ENCODE peak calls at places on chromosomes 7 and 10, in seven cellular contexts. N, R, Z, C, Y, Q and F are unnamed samples.

GRCh38 chr10:35089641-35090161 is 440 bp downstream of the CUL2 start:
- DNase-seq in N (no peak), R (peak; percentile 81), Z (peak; percentile 24), C (no peak), Y (peak; percentile 9), Q (peak; percentile 35), F (no peak)

GRCh38 chr10:69232736-69233135 is 12.6 kb downstream of the HKDC1 start:
- DNase-seq in N (no peak), R (no peak), Z (no peak), C (no peak), Y (no peak), Q (no peak), F (no peak)

GRCh38 chr10:14330390-14331071 is at the start of gene FRMD4A:
- DNase-seq in N (no peak), R (no peak), Z (no peak), C (no peak), Y (no peak), Q (no peak), F (no peak)

GRCh38 chr10:22657028-22657427 is 57.4 kb downstream of the PIP4K2A start:
- DNase-seq in N (no peak), R (no peak), Z (no peak), C (no peak), Y (no peak), Q (no peak), F (no peak)

GRCh38 chr10:74825033-74825370 is 1.4 kb upstream of the KAT6B start:
- DNase-seq in N (peak; percentile 61), R (peak; percentile 89), Z (peak; percentile 49), C (no peak), Y (no peak), Q (no peak), F (no peak)

GRCh38 chr7:54879776-54880175 is 120.8 kb upstream of the SEC61G start:
- DNase-seq in N (no peak), R (no peak), Z (no peak), C (peak; percentile 71), Y (no peak), Q (no peak), F (no peak)

GRCh38 chr10:47243791-47244190 is 56.2 kb upstream of the GDF10 start:
- DNase-seq in N (no peak), R (peak; percentile 86), Z (no peak), C (no peak), Y (no peak), Q (no peak), F (no peak)

GRCh38 chr7:39504963-39505362 is 61.2 kb upstream of the YAE1 start:
- DNase-seq in N (no peak), R (no peak), Z (no peak), C (peak; percentile 52), Y (peak; percentile 38), Q (peak; percentile 52), F (no peak)

GRCh38 chr10:98349508-98349922 is 65.5 kb downstream of the PYROXD2 start:
- DNase-seq in N (no peak), R (peak; percentile 78), Z (no peak), C (no peak), Y (peak; percentile 97), Q (peak; percentile 100), F (peak; percentile 95)

GRCh38 chr7:145497911-145498525 is 618.6 kb upstream of the CNTNAP2 start:
- DNase-seq in N (no peak), R (no peak), Z (no peak), C (no peak), Y (no peak), Q (peak; percentile 4), F (no peak)

GRCh38 chr10:78685466-78686163 is 383.2 kb upstream of the ZMIZ1 start:
- DNase-seq in N (no peak), R (no peak), Z (no peak), C (peak; percentile 11), Y (peak; percentile 13), Q (peak; percentile 51), F (no peak)

GRCh38 chr10:34290412-34291082 is 524.5 kb downstream of the PARD3 start:
- DNase-seq in N (no peak), R (peak; percentile 53), Z (no peak), C (no peak), Y (peak; percentile 61), Q (peak; percentile 88), F (peak; percentile 32)

GRCh38 chr10:70715853-70716795 is 43.8 kb downstream of the ADAMTS14 start:
- DNase-seq in N (no peak), R (no peak), Z (no peak), C (peak; percentile 19), Y (peak; percentile 73), Q (peak; percentile 50), F (no peak)

GRCh38 chr7:116552616-116553015 is 27.8 kb downstream of the CAV1 start:
- DNase-seq in N (no peak), R (no peak), Z (no peak), C (peak; percentile 53), Y (peak; percentile 36), Q (peak; percentile 31), F (no peak)

GRCh38 chr7:29806131-29806792 is at the start of gene WIPF3:
- DNase-seq in N (peak; percentile 48), R (peak; percentile 77), Z (peak; percentile 63), C (no peak), Y (no peak), Q (no peak), F (no peak)

GRCh38 chr7:143147070-143147469 is 15.2 kb downstream of the PIP start:
- DNase-seq in N (no peak), R (no peak), Z (no peak), C (no peak), Y (no peak), Q (no peak), F (no peak)

GRCh38 chr10:120015064-120015463 is 122.5 kb downstream of the SEC23IP start:
- DNase-seq in N (no peak), R (no peak), Z (no peak), C (no peak), Y (no peak), Q (no peak), F (no peak)

GRCh38 chr7:23617482-23617881 is 20.3 kb downstream of the CCDC126 start:
- DNase-seq in N (no peak), R (no peak), Z (no peak), C (no peak), Y (no peak), Q (no peak), F (no peak)

GRCh38 chr7:2516194-2516555 is 3.4 kb upstream of the LFNG start:
- DNase-seq in N (no peak), R (no peak), Z (no peak), C (peak; percentile 56), Y (peak; percentile 24), Q (peak; percentile 30), F (no peak)

GRCh38 chr10:104143829-104144228 is 21.9 kb downstream of the SFR1 start:
- DNase-seq in N (no peak), R (no peak), Z (no peak), C (no peak), Y (no peak), Q (no peak), F (no peak)

GRCh38 chr7:81775560-81775959 is 5.7 kb upstream of the HGF start:
- DNase-seq in N (no peak), R (no peak), Z (no peak), C (no peak), Y (no peak), Q (no peak), F (no peak)

GRCh38 chr7:81774496-81774895 is 4.6 kb upstream of the HGF start:
- DNase-seq in N (no peak), R (no peak), Z (no peak), C (no peak), Y (no peak), Q (no peak), F (no peak)

GRCh38 chr7:81776972-81777371 is 7.1 kb upstream of the HGF start:
- DNase-seq in N (no peak), R (no peak), Z (no peak), C (no peak), Y (no peak), Q (no peak), F (no peak)

GRCh38 chr7:81780914-81781693 is 11.3 kb upstream of the HGF start:
- DNase-seq in N (no peak), R (no peak), Z (no peak), C (peak; percentile 28), Y (no peak), Q (no peak), F (no peak)

DNA sequence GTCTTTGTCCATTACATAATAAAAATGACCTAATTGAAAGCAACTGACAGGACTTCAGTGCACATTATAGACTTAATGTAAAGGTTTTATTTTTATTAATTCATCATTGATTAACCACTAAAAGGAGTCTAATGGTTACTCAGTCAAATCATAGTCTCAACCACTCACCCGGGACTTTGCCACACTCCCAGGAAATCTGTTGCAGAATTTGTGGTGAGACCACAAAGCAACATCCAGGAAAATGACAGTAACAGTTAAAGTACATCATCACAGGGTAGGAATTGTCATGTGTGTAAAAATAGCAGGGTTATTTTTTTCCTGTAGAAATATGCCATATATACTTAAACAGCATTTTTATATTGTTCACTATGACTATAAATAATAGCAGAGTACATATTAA is 6.3 kb upstream of the HGF start:
- DNase-seq in N (no peak), R (no peak), Z (no peak), C (no peak), Y (peak; percentile 13), Q (no peak), F (no peak)
- H3K4me3 ChIP-seq in N (no peak overlapping the region), R (no peak overlapping the region), Z (no peak overlapping the region), C (no peak overlapping the region), Y (no peak overlapping the region), Q (no peak overlapping the region), F (no peak overlapping the region)

DNA sequence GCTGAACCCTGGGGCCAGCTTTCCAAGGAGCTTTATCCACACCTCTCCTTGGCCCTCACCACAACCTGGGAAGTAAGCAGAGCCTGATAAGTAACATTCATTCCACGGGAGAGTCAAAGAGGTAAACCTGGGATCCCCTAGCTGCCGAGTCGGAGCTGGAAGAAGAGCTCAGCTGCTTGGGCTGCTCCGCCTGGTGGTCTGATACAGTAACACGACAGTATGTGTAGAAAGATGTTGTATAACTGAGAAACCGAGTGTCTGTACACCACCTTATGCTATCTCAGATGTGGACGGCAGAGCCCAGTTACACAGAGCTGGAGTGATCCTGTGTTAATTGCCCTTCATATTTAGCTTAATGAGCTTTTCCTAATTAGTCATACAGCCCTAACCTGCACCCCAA is 151.3 kb upstream of the KMT2E start:
- DNase-seq in N (no peak), R (no peak), Z (no peak), C (peak; percentile 42), Y (no peak), Q (peak; percentile 38), F (no peak)
- TF ChIP-seq CTCF in N (no peak), R (no peak), Z (no peak), C (peak; percentile 35), Y (peak; percentile 32), Q (peak; percentile 60), F (peak; percentile 16)

DNA sequence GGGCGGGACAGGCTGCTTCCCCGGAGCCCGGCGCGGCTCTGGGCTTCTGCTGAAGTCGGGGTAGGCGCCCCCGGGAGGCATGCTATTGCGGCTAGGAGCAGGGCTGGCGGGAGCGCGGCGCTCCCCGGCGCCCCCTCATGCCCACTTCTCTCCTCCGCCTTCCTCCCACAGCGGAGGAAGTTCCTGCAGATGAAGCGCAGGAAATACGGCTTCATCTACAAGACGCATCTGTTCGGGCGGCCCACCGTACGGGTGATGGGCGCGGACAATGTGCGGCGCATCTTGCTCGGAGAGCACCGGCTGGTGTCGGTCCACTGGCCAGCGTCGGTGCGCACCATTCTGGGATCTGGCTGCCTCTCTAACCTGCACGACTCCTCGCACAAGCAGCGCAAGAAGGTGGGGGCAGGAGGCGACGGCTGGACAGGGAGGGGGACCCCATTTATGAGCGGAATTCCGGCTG is 474 bp downstream of the CYP26A1 start:
- DNase-seq in N (no peak), R (no peak), Z (no peak), C (peak; percentile 71), Y (no peak), Q (no peak), F (no peak)
- H3K4me3 ChIP-seq in N (peak overlapping the region; percentile 45), R (no peak overlapping the region), Z (no peak overlapping the region), C (peak overlapping the region; percentile 61), Y (no peak overlapping the region), Q (no peak overlapping the region), F (peak overlapping the region; percentile 23)

GRCh38 chr10:62619409-62619730 is 185.2 kb upstream of the ADO start:
- DNase-seq in N (no peak), R (no peak), Z (no peak), C (no peak), Y (peak; percentile 38), Q (no peak), F (peak; percentile 26)
- TF ChIP-seq CTCF in N (no peak), R (no peak), Z (no peak), C (no peak), Y (no peak), Q (no peak), F (no peak)